ENCODE peak calls at places on chromosomes 4 and X, in nine cellular contexts. One of them, this sample, is unnamed.
A peak's percentile ranks its signal among the peaks of the same experiment; 100 is the strongest.

GRCh38 chr4:24328711-24329110 is 255.6 kb downstream of the DHX15 start:
- DNase-seq in thyroid gland: peak; percentile 42
- DNase-seq in uterus: no peak
- DNase-seq in left ventricle myocardium inferior: no peak
- DNase-seq in mammary epithelial cell: no peak
- DNase-seq in body of pancreas: no peak
- DNase-seq in neural progenitor cell: peak; percentile 76
- DNase-seq in adrenal gland: no peak
- DNase-seq in IMR-90: no peak
- DNase-seq in this sample: no peak

GRCh38 chr4:12691168-12691567 is 793.0 kb downstream of the RAB28 start:
- DNase-seq in IMR-90: no peak
- DNase-seq in uterus: no peak
- DNase-seq in thyroid gland: no peak
- DNase-seq in adrenal gland: no peak
- DNase-seq in mammary epithelial cell: no peak
- DNase-seq in body of pancreas: no peak
- DNase-seq in left ventricle myocardium inferior: no peak
- DNase-seq in neural progenitor cell: no peak
- DNase-seq in this sample: no peak

GRCh38 chr4:61231421-61231820 is 31.3 kb downstream of the ADGRL3 start:
- DNase-seq in mammary epithelial cell: no peak
- DNase-seq in adrenal gland: no peak
- DNase-seq in neural progenitor cell: no peak
- DNase-seq in IMR-90: no peak
- DNase-seq in body of pancreas: no peak
- DNase-seq in uterus: no peak
- DNase-seq in left ventricle myocardium inferior: no peak
- DNase-seq in thyroid gland: no peak
- DNase-seq in this sample: no peak

GRCh38 chr4:93313207-93313606 is 515.3 kb upstream of the ATOH1 start:
- DNase-seq in uterus: no peak
- DNase-seq in left ventricle myocardium inferior: no peak
- DNase-seq in thyroid gland: no peak
- DNase-seq in body of pancreas: no peak
- DNase-seq in neural progenitor cell: peak; percentile 16
- DNase-seq in IMR-90: peak; percentile 41
- DNase-seq in mammary epithelial cell: peak; percentile 38
- DNase-seq in adrenal gland: no peak
- DNase-seq in this sample: no peak

GRCh38 chrX:152259150-152259549 is 120.8 kb upstream of the MAGEA10 start:
- DNase-seq in thyroid gland: peak; percentile 27
- DNase-seq in adrenal gland: no peak
- DNase-seq in body of pancreas: no peak
- DNase-seq in mammary epithelial cell: no peak
- DNase-seq in neural progenitor cell: no peak
- DNase-seq in uterus: no peak
- DNase-seq in left ventricle myocardium inferior: peak; percentile 24
- DNase-seq in IMR-90: no peak
- DNase-seq in this sample: no peak

GRCh38 chr4:40423735-40424134 is 88.6 kb downstream of the CHRNA9 start:
- DNase-seq in mammary epithelial cell: no peak
- DNase-seq in neural progenitor cell: no peak
- DNase-seq in uterus: no peak
- DNase-seq in left ventricle myocardium inferior: no peak
- DNase-seq in thyroid gland: no peak
- DNase-seq in adrenal gland: no peak
- DNase-seq in body of pancreas: no peak
- DNase-seq in IMR-90: peak; percentile 58
- DNase-seq in this sample: no peak

GRCh38 chrX:46465203-46465602 is 80.0 kb downstream of the ZNF674 start:
- DNase-seq in mammary epithelial cell: peak; percentile 17
- DNase-seq in IMR-90: no peak
- DNase-seq in neural progenitor cell: no peak
- DNase-seq in left ventricle myocardium inferior: no peak
- DNase-seq in adrenal gland: no peak
- DNase-seq in uterus: no peak
- DNase-seq in body of pancreas: no peak
- DNase-seq in thyroid gland: no peak
- DNase-seq in this sample: no peak

GRCh38 chr4:163492951-163493504 is 1.5 kb upstream of the TMA16 start:
- DNase-seq in neural progenitor cell: no peak
- DNase-seq in uterus: no peak
- DNase-seq in IMR-90: no peak
- DNase-seq in thyroid gland: no peak
- DNase-seq in mammary epithelial cell: no peak
- DNase-seq in adrenal gland: no peak
- DNase-seq in left ventricle myocardium inferior: no peak
- DNase-seq in body of pancreas: no peak
- DNase-seq in this sample: no peak

GRCh38 chr4:2327579-2327978 is 65.7 kb upstream of the MXD4 start:
- DNase-seq in uterus: no peak
- DNase-seq in left ventricle myocardium inferior: no peak
- DNase-seq in mammary epithelial cell: no peak
- DNase-seq in IMR-90: no peak
- DNase-seq in adrenal gland: no peak
- DNase-seq in thyroid gland: no peak
- DNase-seq in body of pancreas: no peak
- DNase-seq in neural progenitor cell: no peak
- DNase-seq in this sample: no peak

GRCh38 chrX:77597090-77597489 is 149.9 kb downstream of the FGF16 start:
- DNase-seq in mammary epithelial cell: peak; percentile 8
- DNase-seq in uterus: no peak
- DNase-seq in neural progenitor cell: no peak
- DNase-seq in left ventricle myocardium inferior: no peak
- DNase-seq in adrenal gland: no peak
- DNase-seq in IMR-90: peak; percentile 48
- DNase-seq in thyroid gland: no peak
- DNase-seq in body of pancreas: no peak
- DNase-seq in this sample: no peak

GRCh38 chrX:69158166-69159040 is 6.8 kb downstream of the PJA1 start:
- DNase-seq in IMR-90: peak; percentile 85
- DNase-seq in left ventricle myocardium inferior: peak; percentile 60
- DNase-seq in uterus: peak; percentile 74
- DNase-seq in mammary epithelial cell: peak; percentile 82
- DNase-seq in body of pancreas: peak; percentile 81
- DNase-seq in adrenal gland: peak; percentile 39
- DNase-seq in neural progenitor cell: peak; percentile 64
- DNase-seq in thyroid gland: peak; percentile 86
- DNase-seq in this sample: peak; percentile 84

GRCh38 chr4:44016582-44017421 is 431.8 kb downstream of the KCTD8 start:
- DNase-seq in adrenal gland: no peak
- DNase-seq in IMR-90: peak; percentile 23
- DNase-seq in thyroid gland: no peak
- DNase-seq in body of pancreas: no peak
- DNase-seq in left ventricle myocardium inferior: no peak
- DNase-seq in mammary epithelial cell: no peak
- DNase-seq in neural progenitor cell: peak; percentile 28
- DNase-seq in uterus: no peak
- DNase-seq in this sample: no peak

GRCh38 chrX:45788941-45789348 is 588.3 kb upstream of the DIPK2B start:
- DNase-seq in thyroid gland: peak; percentile 12
- DNase-seq in adrenal gland: no peak
- DNase-seq in mammary epithelial cell: peak; percentile 45
- DNase-seq in IMR-90: peak; percentile 52
- DNase-seq in neural progenitor cell: no peak
- DNase-seq in uterus: peak; percentile 53
- DNase-seq in body of pancreas: no peak
- DNase-seq in left ventricle myocardium inferior: peak; percentile 31
- DNase-seq in this sample: no peak

DNA sequence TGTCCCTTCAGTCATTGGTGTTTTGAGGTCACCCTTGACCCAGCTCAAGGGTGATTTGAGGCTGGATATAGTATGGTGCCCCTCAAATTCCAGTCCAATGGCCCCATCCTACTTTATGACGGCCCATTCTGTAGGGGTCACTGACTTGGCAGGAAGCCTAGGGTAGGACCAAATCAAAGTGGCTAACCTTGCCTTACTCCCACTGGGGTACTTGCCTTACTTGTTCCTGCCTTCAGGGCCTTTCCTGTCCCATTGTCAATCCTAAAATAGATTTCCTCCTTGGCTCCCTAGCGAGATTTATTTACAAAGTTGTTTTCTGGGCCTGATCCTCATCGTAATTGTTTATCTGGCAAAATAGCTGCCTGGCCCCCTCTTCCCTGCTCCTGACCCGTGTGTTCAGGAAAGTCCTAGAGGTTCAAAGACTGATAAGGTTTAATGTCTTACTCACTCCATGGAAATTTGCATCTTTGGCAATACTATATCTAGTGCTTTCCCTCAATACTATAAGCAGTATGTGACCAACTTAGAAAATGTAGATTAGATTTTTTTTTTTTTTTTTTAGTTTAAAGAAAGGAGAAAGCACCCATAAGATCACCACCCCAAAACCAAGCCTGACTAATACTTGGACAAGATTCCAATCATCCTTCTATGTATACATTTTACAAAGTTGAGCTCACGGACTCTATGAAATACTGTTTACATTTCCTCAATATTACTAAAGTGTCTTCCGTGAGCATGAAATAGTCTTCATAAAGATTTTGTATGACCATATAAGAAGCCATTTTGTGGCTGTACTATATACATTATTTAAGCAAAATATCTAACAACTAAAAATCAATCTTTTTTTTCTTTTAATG is 44.8 kb downstream of the MSN start:
- DNase-seq in adrenal gland: no peak
- DNase-seq in mammary epithelial cell: no peak
- DNase-seq in IMR-90: peak; percentile 75
- DNase-seq in neural progenitor cell: no peak
- DNase-seq in left ventricle myocardium inferior: no peak
- DNase-seq in thyroid gland: no peak
- DNase-seq in body of pancreas: no peak
- DNase-seq in uterus: no peak
- DNase-seq in this sample: no peak
- H3K4me1 ChIP-seq in adrenal gland: no peaks in the 10 kb centered on the region
- H3K4me1 ChIP-seq in mammary epithelial cell: peaks cover 6% of the 10 kb centered on the region
- H3K4me1 ChIP-seq in IMR-90: peaks cover 10% of the 10 kb centered on the region
- H3K4me1 ChIP-seq in neural progenitor cell: no peaks in the 10 kb centered on the region
- H3K4me1 ChIP-seq in left ventricle myocardium inferior: peaks cover 91% of the 10 kb centered on the region
- H3K4me1 ChIP-seq in thyroid gland: no peaks in the 10 kb centered on the region
- H3K4me1 ChIP-seq in body of pancreas: no peaks in the 10 kb centered on the region
- H3K4me1 ChIP-seq in uterus: no peaks in the 10 kb centered on the region
- H3K4me1 ChIP-seq in this sample: no peaks in the 10 kb centered on the region

DNA sequence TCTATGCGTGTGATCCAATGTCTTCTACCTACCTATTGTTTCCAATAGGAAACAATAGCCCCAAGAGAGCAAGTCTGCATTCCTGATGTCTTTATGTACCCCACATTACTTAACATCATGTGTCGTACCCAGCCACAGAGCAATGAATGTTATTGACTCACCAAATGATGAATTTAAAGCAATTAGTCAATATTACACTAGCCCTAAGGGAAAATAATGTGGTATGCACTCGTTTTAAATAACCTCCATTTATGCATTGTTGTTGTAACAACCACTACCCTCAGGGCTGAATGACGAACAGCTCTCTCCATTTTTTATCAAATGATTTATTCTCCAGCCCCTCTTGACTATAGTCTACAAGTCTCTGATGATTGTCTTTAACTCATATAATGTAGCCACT is 601.8 kb upstream of the GRIA3 start:
- DNase-seq in adrenal gland: no peak
- DNase-seq in thyroid gland: no peak
- DNase-seq in left ventricle myocardium inferior: no peak
- DNase-seq in uterus: no peak
- DNase-seq in body of pancreas: no peak
- DNase-seq in IMR-90: no peak
- DNase-seq in neural progenitor cell: no peak
- DNase-seq in mammary epithelial cell: peak; percentile 86
- DNase-seq in this sample: no peak
- TF ChIP-seq CTCF in adrenal gland: no peak
- TF ChIP-seq CTCF in thyroid gland: no peak
- TF ChIP-seq CTCF in left ventricle myocardium inferior: no peak
- TF ChIP-seq CTCF in uterus: no peak
- TF ChIP-seq CTCF in body of pancreas: no peak
- TF ChIP-seq CTCF in IMR-90: no peak
- TF ChIP-seq CTCF in neural progenitor cell: no peak
- TF ChIP-seq CTCF in mammary epithelial cell: no peak
- TF ChIP-seq CTCF in this sample: no peak

GRCh38 chr4:7910721-7911015 is 29.0 kb downstream of the AFAP1 start:
- DNase-seq in mammary epithelial cell: no peak
- DNase-seq in body of pancreas: no peak
- DNase-seq in IMR-90: no peak
- DNase-seq in neural progenitor cell: no peak
- DNase-seq in uterus: no peak
- DNase-seq in adrenal gland: no peak
- DNase-seq in left ventricle myocardium inferior: no peak
- DNase-seq in thyroid gland: no peak
- DNase-seq in this sample: no peak

GRCh38 chr4:7911044-7911578 is 28.6 kb downstream of the AFAP1 start:
- DNase-seq in neural progenitor cell: peak; percentile 78
- DNase-seq in adrenal gland: no peak
- DNase-seq in mammary epithelial cell: peak; percentile 65
- DNase-seq in thyroid gland: peak; percentile 8
- DNase-seq in uterus: peak; percentile 53
- DNase-seq in left ventricle myocardium inferior: no peak
- DNase-seq in body of pancreas: peak; percentile 22
- DNase-seq in IMR-90: peak; percentile 95
- DNase-seq in this sample: no peak

GRCh38 chr4:7915875-7916242 is 23.8 kb downstream of the AFAP1 start:
- DNase-seq in mammary epithelial cell: no peak
- DNase-seq in uterus: no peak
- DNase-seq in left ventricle myocardium inferior: no peak
- DNase-seq in body of pancreas: no peak
- DNase-seq in IMR-90: no peak
- DNase-seq in adrenal gland: no peak
- DNase-seq in neural progenitor cell: no peak
- DNase-seq in thyroid gland: no peak
- DNase-seq in this sample: no peak

GRCh38 chr4:7909966-7910720 is 29.5 kb downstream of the AFAP1 start:
- DNase-seq in neural progenitor cell: peak; percentile 10
- DNase-seq in left ventricle myocardium inferior: no peak
- DNase-seq in uterus: peak; percentile 64
- DNase-seq in body of pancreas: no peak
- DNase-seq in thyroid gland: peak; percentile 41
- DNase-seq in IMR-90: peak; percentile 65
- DNase-seq in mammary epithelial cell: peak; percentile 68
- DNase-seq in adrenal gland: no peak
- DNase-seq in this sample: no peak

GRCh38 chr4:7912826-7913225 is 26.8 kb downstream of the AFAP1 start:
- DNase-seq in adrenal gland: no peak
- DNase-seq in left ventricle myocardium inferior: no peak
- DNase-seq in uterus: no peak
- DNase-seq in neural progenitor cell: no peak
- DNase-seq in thyroid gland: no peak
- DNase-seq in body of pancreas: no peak
- DNase-seq in mammary epithelial cell: no peak
- DNase-seq in IMR-90: no peak
- DNase-seq in this sample: no peak
- H3K4me1 ChIP-seq in adrenal gland: no peaks in the 10 kb centered on the region
- H3K4me1 ChIP-seq in left ventricle myocardium inferior: peaks cover 24% of the 10 kb centered on the region
- H3K4me1 ChIP-seq in uterus: peaks cover 12% of the 10 kb centered on the region
- H3K4me1 ChIP-seq in neural progenitor cell: peaks cover 27% of the 10 kb centered on the region
- H3K4me1 ChIP-seq in thyroid gland: peaks cover 20% of the 10 kb centered on the region
- H3K4me1 ChIP-seq in body of pancreas: peaks cover 10% of the 10 kb centered on the region
- H3K4me1 ChIP-seq in mammary epithelial cell: peaks cover 26% of the 10 kb centered on the region
- H3K4me1 ChIP-seq in IMR-90: peaks cover 31% of the 10 kb centered on the region
- H3K4me1 ChIP-seq in this sample: peaks cover 39% of the 10 kb centered on the region

DNA sequence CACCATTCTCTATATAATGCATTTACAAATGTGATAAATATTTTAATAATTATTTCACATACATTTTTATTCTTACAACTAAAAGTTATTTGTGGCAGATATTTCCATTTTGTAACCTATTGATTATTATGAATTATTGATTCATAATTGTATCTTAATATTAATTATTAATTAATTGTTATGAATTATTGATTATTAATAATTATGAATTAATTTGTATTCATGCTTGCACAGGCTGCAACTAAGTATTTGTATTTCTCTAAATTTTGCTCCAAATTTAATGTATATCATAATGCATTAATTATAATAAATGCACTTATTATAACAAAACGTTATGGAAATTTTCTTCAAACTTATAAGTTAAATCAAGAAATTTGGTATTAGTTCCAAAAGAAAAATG is 929.7 kb downstream of the PCDH7 start:
- DNase-seq in body of pancreas: no peak
- DNase-seq in mammary epithelial cell: no peak
- DNase-seq in left ventricle myocardium inferior: no peak
- DNase-seq in IMR-90: no peak
- DNase-seq in uterus: no peak
- DNase-seq in neural progenitor cell: no peak
- DNase-seq in thyroid gland: no peak
- DNase-seq in adrenal gland: no peak
- DNase-seq in this sample: no peak
- TF ChIP-seq CTCF in body of pancreas: no peak
- TF ChIP-seq CTCF in mammary epithelial cell: no peak
- TF ChIP-seq CTCF in left ventricle myocardium inferior: no peak
- TF ChIP-seq CTCF in IMR-90: no peak
- TF ChIP-seq CTCF in uterus: no peak
- TF ChIP-seq CTCF in neural progenitor cell: no peak
- TF ChIP-seq CTCF in thyroid gland: no peak
- TF ChIP-seq CTCF in adrenal gland: no peak
- TF ChIP-seq CTCF in this sample: no peak

This sample was measured in ascending aorta.